ENCODE peak calls at places on chromosome 19, in four cellular contexts. S is SK-N-SH, O is tibial artery, M is heart left ventricle. R is an unnamed sample. For H3K9me3 and H3K36me3, the result is how much of the 10 kb centered on the place peaks cover.

GRCh38 chr19:7507884-7508283 is 8.0 kb upstream of the ZNF358 start:
- DNase-seq in S (peak), O (peak), M (no peak), R (peak)

GRCh38 chr19:3295581-3295980 is 70.8 kb upstream of the NFIC start:
- DNase-seq in S (peak), O (no peak), M (no peak), R (no peak)

GRCh38 chr19:24065243-24065642 is 21.7 kb upstream of the ZNF254 start:
- DNase-seq in S (no peak), O (no peak), M (no peak), R (no peak)

GRCh38 chr19:52941941-52942370 is 18.7 kb upstream of the ZNF888 start:
- DNase-seq in S (peak), O (peak), M (peak), R (peak)

GRCh38 chr19:39543477-39543857 is 3.5 kb upstream of the EID2 start:
- DNase-seq in S (no peak), O (no peak), M (no peak), R (no peak)

GRCh38 chr19:2330632-2331284 is 2.3 kb downstream of the SPPL2B start:
- DNase-seq in S (no peak), O (no peak), M (no peak), R (peak)

GRCh38 chr19:41911889-41912731 is 16.1 kb downstream of the ERFL start:
- DNase-seq in S (no peak), O (no peak), M (no peak), R (no peak)

GRCh38 chr19:39765091-39766076 is 13.3 kb upstream of the LEUTX start:
- DNase-seq in S (peak), O (no peak), M (peak), R (peak)

GRCh38 chr19:3360494-3361383 is 5.6 kb upstream of the NFIC start:
- DNase-seq in S (peak), O (peak), M (peak), R (peak)

GRCh38 chr19:43316591-43317319 is 36.7 kb upstream of the CD177 start:
- DNase-seq in S (peak), O (no peak), M (no peak), R (peak)

GRCh38 chr19:41774515-41774980 is 19.2 kb downstream of the CEACAM6 start:
- DNase-seq in S (no peak), O (no peak), M (no peak), R (peak)

DNA sequence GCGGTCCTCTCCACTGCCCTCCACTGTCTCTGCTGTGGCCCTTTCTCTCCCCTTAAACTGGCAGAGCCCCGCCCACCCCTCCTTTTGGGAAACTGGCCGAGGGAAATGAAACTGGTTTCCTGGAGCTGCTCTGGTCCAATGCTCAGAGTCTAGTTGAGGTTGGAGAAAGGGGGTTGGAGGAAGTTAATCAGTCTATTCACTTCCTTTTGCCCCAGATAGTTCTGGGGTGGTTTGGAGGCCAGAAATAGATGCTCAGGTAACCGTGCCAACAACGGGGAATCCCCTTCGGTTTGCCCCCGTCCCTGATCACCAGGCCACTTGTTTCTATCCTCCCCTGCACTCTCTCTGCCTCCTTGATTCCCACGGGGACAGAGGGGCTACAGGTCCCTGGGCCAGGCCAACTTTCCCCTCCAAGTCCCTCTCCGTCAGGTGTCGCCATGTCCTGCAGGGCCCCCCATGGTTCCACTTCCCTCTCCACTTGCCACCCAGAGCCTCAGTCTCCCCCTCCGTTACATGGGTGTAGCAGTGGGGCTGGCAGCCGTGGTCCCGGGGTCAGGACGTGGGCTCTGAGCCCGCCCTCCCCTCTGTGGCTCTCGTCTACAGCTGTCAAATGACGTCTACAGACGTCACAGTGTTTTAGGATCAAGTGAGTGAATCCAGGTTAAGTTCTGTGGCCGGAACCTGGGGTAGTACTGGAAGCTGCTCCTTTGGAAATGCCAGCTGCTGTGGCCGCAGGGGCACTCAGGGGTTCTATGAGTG is at the start of gene IL4I1:
- DNase-seq in S (no peak), O (peak), M (peak), R (no peak)
- H3K27ac ChIP-seq in S (no peak), O (no peak), M (peak), R (no peak)

GRCh38 chr19:15998166-15998565 is 49.4 kb downstream of the OR10H4 start:
- DNase-seq in S (no peak), O (no peak), M (no peak), R (no peak)

GRCh38 chr19:16002380-16002779 is 53.6 kb downstream of the OR10H4 start:
- DNase-seq in S (no peak), O (no peak), M (no peak), R (no peak)

GRCh38 chr19:16001481-16002312 is 52.9 kb downstream of the OR10H4 start:
- DNase-seq in S (no peak), O (no peak), M (no peak), R (peak)

GRCh38 chr19:16002985-16003384 is 54.2 kb downstream of the OR10H4 start:
- DNase-seq in S (no peak), O (no peak), M (no peak), R (no peak)

DNA sequence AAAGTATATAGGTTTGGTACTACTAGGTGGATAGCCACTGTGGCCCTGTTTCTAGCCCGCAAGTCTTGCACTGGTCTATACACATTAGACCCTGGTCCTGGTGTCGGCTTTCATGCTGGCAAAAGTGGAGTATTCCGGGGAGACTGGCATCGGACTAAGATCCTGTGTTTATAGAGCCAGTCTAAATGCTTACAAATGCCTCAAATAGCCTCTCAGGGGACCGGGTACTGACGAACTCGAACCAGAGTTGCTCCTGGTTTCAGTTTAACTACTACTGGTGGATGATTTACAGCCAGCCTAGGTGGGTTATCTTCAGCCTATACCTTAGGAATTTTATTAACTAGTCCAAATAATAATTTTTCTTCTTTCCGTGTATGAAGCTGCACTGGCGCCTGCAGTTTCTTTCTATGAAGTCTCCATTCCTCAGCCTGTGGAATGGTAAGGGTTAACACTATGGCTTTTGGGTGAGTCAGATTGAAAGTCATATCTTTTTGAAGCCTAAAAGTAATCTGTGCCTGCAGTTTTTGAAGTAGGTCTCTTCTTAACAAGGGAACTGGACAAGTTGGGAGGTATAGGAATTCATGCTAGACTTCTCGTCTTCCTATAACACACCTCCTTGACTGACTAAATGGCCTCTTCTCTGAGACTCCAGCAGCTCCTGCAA is 51.3 kb downstream of the OR10H4 start:
- DNase-seq in S (no peak), O (no peak), M (no peak), R (no peak)
- H3K9me3 ChIP-seq in S (under half), O (under half), M (under half), R (under half)

DNA sequence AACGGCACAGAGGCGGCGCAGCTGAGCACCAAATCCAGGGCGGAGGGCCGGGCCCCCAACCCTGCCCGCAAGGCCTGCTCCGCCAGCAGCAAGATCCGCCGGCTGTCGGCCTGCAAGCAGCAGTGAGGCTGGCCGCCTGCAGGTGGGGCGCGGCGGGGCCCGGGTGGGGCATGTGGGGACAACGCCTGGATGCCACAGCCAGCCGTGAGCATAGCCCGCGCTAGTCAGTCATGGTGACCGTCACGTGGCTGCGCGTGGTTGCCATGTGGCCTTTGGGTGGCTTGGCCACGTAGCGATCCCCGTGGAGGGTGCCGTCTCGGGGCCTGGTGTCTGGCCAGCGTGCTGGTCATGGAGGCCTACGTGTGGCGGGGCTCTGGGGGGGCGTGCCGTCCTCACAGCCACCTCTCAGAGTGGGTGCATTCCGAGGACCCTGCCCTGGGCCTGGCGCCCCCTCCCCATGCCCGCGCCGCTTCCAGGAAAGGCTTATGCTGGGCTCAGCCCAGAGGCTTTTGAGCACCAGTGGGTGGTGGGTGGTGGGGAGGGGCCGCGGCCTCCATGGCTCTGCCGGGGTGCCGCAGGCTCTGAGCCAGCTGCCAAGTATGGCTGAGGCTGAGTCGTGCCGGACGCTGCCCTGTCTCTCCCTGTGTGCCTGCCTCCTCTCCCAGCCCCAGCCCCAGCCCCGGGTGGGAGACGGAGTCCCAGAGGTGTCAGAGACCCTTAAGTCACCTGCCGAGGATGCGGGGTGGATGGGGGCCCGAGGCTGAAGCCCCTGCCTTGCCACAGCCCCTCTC is 11.1 kb downstream of the CBARP start:
- DNase-seq in S (no peak), O (no peak), M (no peak), R (no peak)
- H3K36me3 ChIP-seq in S (half or more), O (under half), M (under half), R (under half)

DNA sequence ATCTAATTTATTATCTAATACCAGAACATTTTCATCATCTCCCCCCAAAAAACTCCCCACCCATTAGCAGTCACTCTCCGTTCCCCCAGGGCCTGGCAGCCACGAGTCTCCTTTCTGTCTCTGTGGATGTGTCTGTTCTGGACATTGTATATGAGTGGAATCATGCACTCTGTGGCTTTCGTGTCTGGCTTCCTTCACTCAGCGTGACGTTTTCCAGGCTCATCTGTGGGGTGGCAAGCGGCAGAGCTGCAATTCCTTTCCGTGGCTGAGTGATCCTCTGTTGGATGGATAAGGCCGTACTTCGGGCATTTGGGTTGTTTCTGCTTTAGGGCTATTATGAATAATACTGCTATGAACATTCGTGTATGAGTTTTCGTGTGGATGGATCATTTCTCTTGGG is 3.1 kb downstream of the AP2S1 start:
- DNase-seq in S (no peak), O (no peak), M (no peak), R (no peak)
- H3K27ac ChIP-seq in S (peak), O (no peak), M (peak), R (no peak)

GRCh38 chr19:51808333-51808986 is 13.5 kb downstream of the FPR3 start:
- DNase-seq in S (peak), O (no peak), M (no peak), R (no peak)
- H3K9me3 ChIP-seq in S (under half), O (under half), M (under half), R (under half)

GRCh38 chr19:36225219-36225892 is 10.4 kb downstream of the ZNF146 start:
- DNase-seq in S (no peak), O (no peak), M (no peak), R (no peak)

GRCh38 chr19:36215276-36216171 is 618 bp downstream of the ZNF146 start:
- DNase-seq in S (peak), O (no peak), M (no peak), R (no peak)

GRCh38 chr19:36222503-36222902 is 7.6 kb downstream of the ZNF146 start:
- DNase-seq in S (no peak), O (no peak), M (no peak), R (no peak)

DNA sequence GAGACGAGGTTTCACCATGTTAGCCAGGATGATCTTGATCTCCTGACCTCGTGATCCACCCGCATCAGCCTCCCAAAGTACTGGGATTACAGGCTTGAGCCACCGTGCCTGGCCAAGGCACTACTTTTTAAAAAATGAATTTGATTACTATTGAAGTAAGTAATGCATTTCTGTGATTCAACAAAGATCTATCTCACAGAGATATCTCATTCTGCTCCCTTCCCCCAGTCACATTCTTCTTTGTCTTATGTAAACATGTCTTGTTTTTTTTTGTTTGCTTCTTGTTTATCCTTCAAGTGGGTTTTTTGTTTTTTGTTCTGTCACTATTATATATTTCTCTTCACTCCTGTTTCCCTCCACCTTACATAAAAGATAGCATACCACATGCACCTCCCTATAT is 6.6 kb downstream of the ZNF146 start:
- DNase-seq in S (no peak), O (no peak), M (no peak), R (no peak)
- H3K36me3 ChIP-seq in S (under half), O (under half), M (under half), R (under half)

DNA sequence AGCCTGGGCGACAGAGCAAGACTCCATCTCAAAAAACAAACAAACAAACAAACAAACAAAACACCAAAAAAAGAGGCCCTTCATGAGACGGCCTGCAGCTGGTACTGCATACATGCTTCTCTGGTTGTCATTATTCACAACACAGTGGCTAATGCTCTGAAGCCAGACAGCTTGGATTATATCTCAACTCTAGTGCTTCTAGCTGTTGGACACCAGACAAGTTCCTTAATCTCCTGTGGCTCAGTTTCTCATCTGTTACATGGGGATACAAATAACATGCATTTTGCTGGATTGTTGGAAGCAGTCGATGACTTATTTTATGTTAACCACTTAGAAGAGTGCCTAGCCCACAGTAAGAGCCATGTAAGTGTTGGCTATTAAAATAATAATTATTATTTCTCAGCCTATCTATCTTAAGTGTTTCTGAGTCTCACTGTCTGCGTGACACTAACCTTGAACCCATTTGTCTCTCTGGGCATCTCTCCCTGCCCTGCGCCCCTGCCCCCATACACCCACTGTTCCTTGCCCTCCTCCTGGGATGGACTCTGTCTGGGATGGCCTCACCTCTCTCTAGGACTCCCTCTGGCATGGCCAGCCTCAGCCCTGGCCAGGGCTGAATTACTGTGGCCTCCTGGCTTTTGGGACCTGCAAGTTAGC is 3.1 kb upstream of the JUNB start:
- DNase-seq in S (peak), O (no peak), M (no peak), R (no peak)
- H3K27ac ChIP-seq in S (peak), O (peak), M (peak), R (peak)

DNA sequence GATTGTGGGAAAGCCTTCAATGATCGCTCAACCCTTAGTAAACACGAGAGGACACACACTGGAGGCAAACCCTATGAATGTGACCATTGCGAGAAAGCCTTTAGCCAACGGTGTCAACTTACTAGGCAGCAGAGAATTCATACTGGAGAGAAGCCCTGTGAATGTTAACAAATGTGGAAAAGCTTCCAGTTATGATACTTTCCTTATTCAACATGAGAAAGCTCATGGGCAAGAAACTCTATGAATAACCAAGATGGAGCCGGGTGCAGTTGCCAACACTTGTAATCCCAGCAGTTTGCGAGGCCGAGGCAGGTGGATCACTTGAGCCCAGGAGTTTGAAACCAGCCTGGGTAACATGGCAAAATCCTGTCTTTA is 15.8 kb upstream of the ZNF8 start:
- DNase-seq in S (no peak), O (no peak), M (no peak), R (no peak)
- H3K9me3 ChIP-seq in S (under half), O (half or more), M (half or more), R (under half)

DNA sequence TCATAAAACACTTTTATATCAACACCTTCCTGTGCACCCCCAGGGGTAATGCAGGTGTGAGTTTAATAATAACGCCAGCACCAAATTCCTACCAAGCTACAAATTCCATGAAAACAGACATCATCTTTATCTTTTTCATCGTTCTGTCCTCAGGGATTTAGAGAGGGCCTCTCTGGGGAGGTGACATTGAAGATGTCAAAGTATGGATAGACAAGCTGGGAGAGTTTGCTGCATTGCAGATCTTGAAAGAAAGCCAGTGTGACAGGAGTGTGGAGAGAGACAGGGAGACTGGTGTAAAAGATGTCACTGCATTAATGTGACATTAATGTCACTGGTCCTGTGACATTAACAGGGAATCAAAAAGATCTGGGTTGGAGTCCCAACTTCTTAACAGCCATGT is 10.1 kb downstream of the CACNG6 start:
- DNase-seq in S (no peak), O (no peak), M (no peak), R (no peak)
- H3K36me3 ChIP-seq in S (under half), O (under half), M (under half), R (under half)

R was measured in small intestine.